ENCODE peak calls at places on chromosome 16, in five cellular contexts. One of them, this sample, is unnamed.

GRCh38 chr16:70576431-70577255 is 53.0 kb downstream of the SF3B3 start:
- DNase-seq in K562: no peak
- DNase-seq in GM12878: peak
- DNase-seq in WTC11: no peak
- DNase-seq in H1: no peak
- DNase-seq in this sample: no peak

GRCh38 chr16:12268602-12269001 is 292.1 kb downstream of the SNX29 start:
- DNase-seq in K562: no peak
- DNase-seq in GM12878: no peak
- DNase-seq in WTC11: no peak
- DNase-seq in H1: no peak
- DNase-seq in this sample: no peak

GRCh38 chr16:30401768-30402425 is 5.5 kb upstream of the ZNF771 start:
- DNase-seq in K562: no peak
- DNase-seq in GM12878: no peak
- DNase-seq in WTC11: no peak
- DNase-seq in H1: no peak
- DNase-seq in this sample: no peak

GRCh38 chr16:71796501-71796900 is 12.1 kb downstream of the AP1G1 start:
- DNase-seq in K562: no peak
- DNase-seq in GM12878: no peak
- DNase-seq in WTC11: no peak
- DNase-seq in H1: no peak
- DNase-seq in this sample: no peak

GRCh38 chr16:76748698-76749097 is 442.3 kb upstream of the MON1B start:
- DNase-seq in K562: no peak
- DNase-seq in GM12878: no peak
- DNase-seq in WTC11: no peak
- DNase-seq in H1: no peak
- DNase-seq in this sample: no peak

GRCh38 chr16:66658860-66659190 is 37.7 kb downstream of the CMTM4 start:
- DNase-seq in K562: no peak
- DNase-seq in GM12878: no peak
- DNase-seq in WTC11: no peak
- DNase-seq in H1: no peak
- DNase-seq in this sample: no peak

GRCh38 chr16:48158296-48158695 is 2.5 kb upstream of the ABCC12 start:
- DNase-seq in K562: no peak
- DNase-seq in GM12878: peak
- DNase-seq in WTC11: no peak
- DNase-seq in H1: no peak
- DNase-seq in this sample: peak

GRCh38 chr16:66927918-66928649 is 2.7 kb upstream of the RRAD start:
- DNase-seq in K562: no peak
- DNase-seq in GM12878: no peak
- DNase-seq in WTC11: no peak
- DNase-seq in H1: no peak
- DNase-seq in this sample: no peak

GRCh38 chr16:56989988-56990387 is 631 bp downstream of the NLRC5 start:
- DNase-seq in K562: no peak
- DNase-seq in GM12878: no peak
- DNase-seq in WTC11: no peak
- DNase-seq in H1: no peak
- DNase-seq in this sample: no peak

GRCh38 chr16:19196871-19197270 is 28.8 kb downstream of the SYT17 start:
- DNase-seq in K562: no peak
- DNase-seq in GM12878: no peak
- DNase-seq in WTC11: no peak
- DNase-seq in H1: no peak
- DNase-seq in this sample: no peak

GRCh38 chr16:19680972-19681371 is 37.1 kb downstream of the KNOP1 start:
- DNase-seq in K562: no peak
- DNase-seq in GM12878: no peak
- DNase-seq in WTC11: peak
- DNase-seq in H1: no peak
- DNase-seq in this sample: no peak

GRCh38 chr16:50539822-50540710 is 8.1 kb upstream of the NKD1 start:
- DNase-seq in K562: no peak
- DNase-seq in GM12878: no peak
- DNase-seq in WTC11: peak
- DNase-seq in H1: no peak
- DNase-seq in this sample: no peak

GRCh38 chr16:7351572-7351971 is 18.9 kb downstream of the RBFOX1 start:
- DNase-seq in K562: no peak
- DNase-seq in GM12878: no peak
- DNase-seq in WTC11: no peak
- DNase-seq in H1: no peak
- DNase-seq in this sample: no peak

GRCh38 chr16:57987441-57988177 is 12.9 kb downstream of the ZNF319 start:
- DNase-seq in K562: no peak
- DNase-seq in GM12878: no peak
- DNase-seq in WTC11: no peak
- DNase-seq in H1: no peak
- DNase-seq in this sample: no peak

GRCh38 chr16:78407191-78407590 is 307.7 kb downstream of the WWOX start:
- DNase-seq in K562: no peak
- DNase-seq in GM12878: no peak
- DNase-seq in WTC11: no peak
- DNase-seq in H1: no peak
- DNase-seq in this sample: no peak

GRCh38 chr16:12303649-12304048 is 327.1 kb downstream of the SNX29 start:
- DNase-seq in K562: no peak
- DNase-seq in GM12878: no peak
- DNase-seq in WTC11: no peak
- DNase-seq in H1: no peak
- DNase-seq in this sample: no peak

GRCh38 chr16:27195941-27196595 is 7.3 kb upstream of the KDM8 start:
- DNase-seq in K562: no peak
- DNase-seq in GM12878: no peak
- DNase-seq in WTC11: no peak
- DNase-seq in H1: no peak
- DNase-seq in this sample: no peak

GRCh38 chr16:70467608-70468007 is 13.2 kb downstream of the FCSK start:
- DNase-seq in K562: no peak
- DNase-seq in GM12878: no peak
- DNase-seq in WTC11: no peak
- DNase-seq in H1: no peak
- DNase-seq in this sample: no peak

GRCh38 chr16:12061336-12062055 is 85.0 kb downstream of the SNX29 start:
- DNase-seq in K562: peak
- DNase-seq in GM12878: no peak
- DNase-seq in WTC11: no peak
- DNase-seq in H1: no peak
- DNase-seq in this sample: no peak

GRCh38 chr16:73010150-73010676 is 37.7 kb downstream of the ZFHX3 start:
- DNase-seq in K562: no peak
- DNase-seq in GM12878: no peak
- DNase-seq in WTC11: no peak
- DNase-seq in H1: no peak
- DNase-seq in this sample: no peak

GRCh38 chr16:28931801-28932225 is at the start of gene CD19:
- DNase-seq in K562: no peak
- DNase-seq in GM12878: no peak
- DNase-seq in WTC11: no peak
- DNase-seq in H1: no peak
- DNase-seq in this sample: no peak

GRCh38 chr16:70160388-70160787 is 13.2 kb upstream of the CLEC18C start:
- DNase-seq in K562: peak
- DNase-seq in GM12878: no peak
- DNase-seq in WTC11: no peak
- DNase-seq in H1: no peak
- DNase-seq in this sample: no peak

GRCh38 chr16:50697881-50698767 is 4.7 kb downstream of the NOD2 start:
- DNase-seq in K562: no peak
- DNase-seq in GM12878: peak
- DNase-seq in WTC11: no peak
- DNase-seq in H1: no peak
- DNase-seq in this sample: no peak

DNA sequence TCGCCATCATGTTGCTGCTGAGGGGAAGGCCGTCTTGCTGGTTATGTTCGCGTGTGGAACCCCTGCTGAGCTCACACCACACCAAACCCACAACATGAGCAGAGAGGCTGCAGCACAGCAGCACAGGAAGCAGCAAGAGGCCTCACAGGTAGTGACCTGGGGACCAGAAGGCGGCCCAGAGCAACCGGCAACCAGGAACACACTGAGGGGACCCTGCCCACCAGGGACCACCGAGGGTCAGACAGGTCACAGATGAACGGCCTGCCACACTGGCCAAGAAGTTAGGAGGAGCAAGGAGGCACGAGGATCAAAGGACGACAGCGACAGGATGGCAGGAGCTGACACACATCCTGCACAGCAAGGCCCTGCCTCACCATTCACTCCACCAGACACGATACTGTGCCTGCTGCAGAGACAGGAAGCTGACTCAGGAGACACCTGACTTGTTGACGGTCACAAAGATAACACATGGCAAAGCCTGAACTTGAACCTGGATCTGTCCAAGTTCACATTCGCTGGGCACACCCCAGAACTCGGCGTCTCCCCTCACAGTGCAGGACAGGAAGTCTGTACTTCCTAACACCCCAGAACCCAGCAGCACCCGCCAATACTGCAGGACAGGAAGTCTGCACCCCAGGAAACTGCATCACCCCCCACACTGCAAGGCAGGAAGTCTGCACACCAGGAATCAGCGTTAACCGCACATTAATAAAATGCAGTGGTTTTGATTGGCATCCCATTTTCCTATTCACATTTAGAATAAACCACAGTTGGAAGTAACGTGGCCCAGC is 98.5 kb downstream of the ZNF778 start:
- DNase-seq in K562: no peak
- DNase-seq in GM12878: peak
- DNase-seq in WTC11: no peak
- DNase-seq in H1: no peak
- DNase-seq in this sample: no peak
- TF ChIP-seq ATF3 in K562: no peak
- TF ChIP-seq ATF3 in GM12878: no peak
- TF ChIP-seq ATF3 in WTC11: no peak
- TF ChIP-seq ATF3 in H1: no peak
- TF ChIP-seq ATF3 in this sample: no peak

GRCh38 chr16:2388139-2388874 is 40.9 kb upstream of the CCNF start:
- DNase-seq in K562: no peak
- DNase-seq in GM12878: no peak
- DNase-seq in WTC11: no peak
- DNase-seq in H1: no peak
- DNase-seq in this sample: no peak

GRCh38 chr16:2385441-2385840 is 43.8 kb upstream of the CCNF start:
- DNase-seq in K562: no peak
- DNase-seq in GM12878: no peak
- DNase-seq in WTC11: no peak
- DNase-seq in H1: no peak
- DNase-seq in this sample: no peak

GRCh38 chr16:2388875-2389433 is 40.3 kb upstream of the CCNF start:
- DNase-seq in K562: no peak
- DNase-seq in GM12878: no peak
- DNase-seq in WTC11: no peak
- DNase-seq in H1: no peak
- DNase-seq in this sample: no peak

GRCh38 chr16:2386990-2387389 is 42.3 kb upstream of the CCNF start:
- DNase-seq in K562: no peak
- DNase-seq in GM12878: no peak
- DNase-seq in WTC11: peak
- DNase-seq in H1: peak
- DNase-seq in this sample: peak
- TF ChIP-seq ATF3 in K562: no peak
- TF ChIP-seq ATF3 in GM12878: no peak
- TF ChIP-seq ATF3 in WTC11: no peak
- TF ChIP-seq ATF3 in H1: no peak
- TF ChIP-seq ATF3 in this sample: no peak

GRCh38 chr16:4798456-4798855 is 3.3 kb downstream of the SMIM22 start:
- DNase-seq in K562: no peak
- DNase-seq in GM12878: no peak
- DNase-seq in WTC11: no peak
- DNase-seq in H1: no peak
- DNase-seq in this sample: no peak

GRCh38 chr16:4801962-4802658 is at the start of gene ROGDI:
- DNase-seq in K562: peak
- DNase-seq in GM12878: no peak
- DNase-seq in WTC11: peak
- DNase-seq in H1: peak
- DNase-seq in this sample: peak

GRCh38 chr16:4801051-4801961 is 1.1 kb downstream of the ROGDI start:
- DNase-seq in K562: no peak
- DNase-seq in GM12878: no peak
- DNase-seq in WTC11: no peak
- DNase-seq in H1: no peak
- DNase-seq in this sample: no peak

GRCh38 chr16:4799171-4799855 is 3.1 kb downstream of the ROGDI start:
- DNase-seq in K562: no peak
- DNase-seq in GM12878: no peak
- DNase-seq in WTC11: no peak
- DNase-seq in H1: no peak
- DNase-seq in this sample: no peak

DNA sequence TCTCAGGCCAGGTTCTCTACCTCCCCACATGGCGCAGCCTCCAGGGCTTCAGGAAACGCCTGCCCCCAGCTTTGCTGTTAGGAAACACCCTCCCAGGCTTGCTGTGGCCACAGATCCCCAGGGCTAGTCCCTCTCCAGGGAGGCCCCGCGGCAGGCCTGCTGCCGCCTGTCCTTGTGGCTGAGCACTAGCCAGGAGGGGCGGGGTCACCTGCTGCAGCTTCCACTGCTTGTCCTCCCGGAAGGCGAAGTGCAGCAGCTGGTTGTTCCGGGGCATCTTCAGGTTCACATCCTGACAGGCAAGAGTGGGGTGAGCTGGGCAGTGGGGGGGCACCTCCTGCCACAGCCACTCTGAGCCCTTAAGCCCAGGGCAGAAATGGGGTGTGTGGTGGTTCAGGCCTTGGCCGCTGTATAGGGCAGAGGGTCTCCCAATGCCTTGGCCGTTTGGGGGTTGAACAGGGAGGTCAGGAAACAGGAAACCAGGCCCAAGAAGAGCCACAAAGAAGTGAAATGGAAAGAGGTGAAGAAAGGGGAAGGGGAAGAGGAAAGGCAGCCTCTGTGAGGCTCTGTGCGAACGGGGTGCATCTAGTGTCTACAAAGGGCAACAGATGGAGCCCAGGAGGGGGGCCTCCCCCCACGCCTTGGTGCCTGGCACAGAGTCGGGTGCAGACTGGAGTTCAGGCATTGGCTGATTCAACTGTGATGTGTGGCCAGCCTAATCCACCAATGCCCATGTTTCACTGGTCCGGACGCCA is 2.0 kb downstream of the ROGDI start:
- DNase-seq in K562: peak
- DNase-seq in GM12878: no peak
- DNase-seq in WTC11: no peak
- DNase-seq in H1: no peak
- DNase-seq in this sample: no peak
- TF ChIP-seq ATF3 in K562: no peak
- TF ChIP-seq ATF3 in GM12878: no peak
- TF ChIP-seq ATF3 in WTC11: no peak
- TF ChIP-seq ATF3 in H1: no peak
- TF ChIP-seq ATF3 in this sample: no peak

DNA sequence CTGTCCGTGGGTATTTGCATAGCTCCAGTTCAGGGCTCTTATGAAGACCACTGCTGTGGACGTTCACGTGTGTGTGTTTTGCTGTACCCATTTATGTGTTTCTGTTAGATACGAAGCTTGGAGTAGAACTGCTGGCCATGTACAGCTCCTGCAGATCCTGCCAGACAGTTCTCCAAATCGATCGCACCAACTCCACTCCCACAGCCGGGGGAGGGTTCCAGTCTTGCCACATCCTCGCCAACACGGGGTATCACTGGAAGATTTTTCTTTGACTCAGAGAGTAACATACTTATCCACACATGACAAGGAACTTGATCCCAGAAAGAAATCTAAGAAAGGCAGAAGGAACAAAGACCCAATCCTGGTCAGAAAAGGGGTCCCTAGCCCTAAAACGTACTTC is 37.4 kb downstream of the TMEM186 start:
- DNase-seq in K562: no peak
- DNase-seq in GM12878: no peak
- DNase-seq in WTC11: no peak
- DNase-seq in H1: no peak
- DNase-seq in this sample: no peak
- TF ChIP-seq ATF3 in K562: no peak
- TF ChIP-seq ATF3 in GM12878: no peak
- TF ChIP-seq ATF3 in WTC11: no peak
- TF ChIP-seq ATF3 in H1: no peak
- TF ChIP-seq ATF3 in this sample: no peak